ENCODE peak calls at places on chromosomes 6 and 20, in seven cellular contexts. Z is GM12878, W is SK-N-SH, V is HCT116, E is HepG2, L is K562, C is H1. P is an unnamed sample.

GRCh38 chr6:13046084-13046483 is 282.3 kb downstream of the TBC1D7 start:
- DNase-seq in L (no peak), E (no peak), V (no peak), C (no peak), Z (no peak), W (no peak), P (no peak)

GRCh38 chr6:114376611-114377206 is 33.9 kb upstream of the HS3ST5 start:
- DNase-seq in Z (no peak), L (no peak), V (no peak), E (peak; percentile 31), C (no peak), W (no peak), P (no peak)

GRCh38 chr6:170093276-170093657 is 197.6 kb downstream of the DLL1 start:
- DNase-seq in C (no peak), L (no peak), W (no peak), E (no peak), V (no peak), Z (no peak), P (no peak)

GRCh38 chr6:158869010-158869603 is 49.9 kb upstream of the EZR start:
- DNase-seq in Z (peak; percentile 53), L (peak; percentile 60), W (no peak), E (no peak), C (no peak), V (peak; percentile 89), P (no peak)

GRCh38 chr6:154606457-154606856 is 96.0 kb upstream of the CNKSR3 start:
- DNase-seq in Z (peak; percentile 93), E (no peak), W (no peak), L (no peak), V (no peak), C (no peak), P (no peak)

GRCh38 chr6:147279423-147279822 is 75.2 kb downstream of the STXBP5 start:
- DNase-seq in C (no peak), L (no peak), Z (no peak), V (no peak), E (no peak), W (no peak), P (no peak)

GRCh38 chr20:58210398-58210747 is 18.1 kb downstream of the ANKRD60 start:
- DNase-seq in E (no peak), Z (no peak), L (no peak), V (no peak), C (no peak), W (no peak), P (no peak)

GRCh38 chr20:56001890-56002289 is 3.4 kb downstream of the CBLN4 start:
- DNase-seq in L (no peak), E (no peak), C (no peak), Z (no peak), W (no peak), V (no peak), P (no peak)

GRCh38 chr20:46566125-46566524 is 15.7 kb upstream of the OCSTAMP start:
- DNase-seq in W (no peak), V (no peak), L (no peak), C (no peak), E (no peak), Z (no peak), P (no peak)

GRCh38 chr6:30325873-30326445 is 768 bp upstream of the TRIM39 start:
- DNase-seq in L (peak; percentile 81), Z (peak; percentile 28), W (no peak), E (no peak), V (peak; percentile 59), C (peak; percentile 34), P (no peak)

GRCh38 chr6:143027058-143027457 is 33.6 kb upstream of the AIG1 start:
- DNase-seq in V (peak; percentile 7), E (peak; percentile 38), Z (no peak), C (peak; percentile 27), W (no peak), L (no peak), P (no peak)

GRCh38 chr6:16540804-16541752 is 220.2 kb downstream of the ATXN1 start:
- DNase-seq in E (no peak), W (no peak), V (no peak), L (no peak), Z (no peak), C (no peak), P (no peak)

GRCh38 chr20:17541596-17541995 is 10.4 kb upstream of the BFSP1 start:
- DNase-seq in L (no peak), E (no peak), W (no peak), Z (no peak), C (no peak), V (no peak), P (no peak)

GRCh38 chr20:15455279-15455678 is 1117.9 kb upstream of the FLRT3 start:
- DNase-seq in L (no peak), Z (no peak), E (no peak), W (no peak), C (no peak), V (no peak), P (no peak)

GRCh38 chr6:68976260-68976659 is 341.2 kb downstream of the ADGRB3 start:
- DNase-seq in W (no peak), L (no peak), E (no peak), C (no peak), Z (no peak), V (no peak), P (no peak)

GRCh38 chr20:49850463-49851233 is 38.0 kb downstream of the SLC9A8 start:
- DNase-seq in Z (no peak), C (no peak), E (no peak), L (no peak), V (no peak), W (no peak), P (peak; percentile 49)

GRCh38 chr6:6758915-6759654 is 170.6 kb downstream of the LY86 start:
- DNase-seq in Z (peak; percentile 13), W (peak; percentile 47), C (no peak), V (peak; percentile 32), E (peak; percentile 40), L (peak; percentile 74), P (peak; percentile 91)

GRCh38 chr6:75419408-75419807 is 74.2 kb downstream of the FILIP1 start:
- DNase-seq in Z (no peak), E (no peak), C (no peak), W (no peak), V (no peak), L (no peak), P (no peak)

GRCh38 chr20:11912013-11912663 is 5.6 kb upstream of the BTBD3 start:
- DNase-seq in V (no peak), E (peak; percentile 30), Z (no peak), L (no peak), C (no peak), W (peak; percentile 20), P (peak; percentile 43)

GRCh38 chr6:32154514-32155161 is 697 bp downstream of the PPT2 start:
- DNase-seq in C (no peak), W (peak; percentile 81), E (peak; percentile 86), Z (no peak), L (peak; percentile 83), V (peak; percentile 54), P (peak; percentile 79)

GRCh38 chr20:12638633-12639360 is 370.0 kb upstream of the SPTLC3 start:
- DNase-seq in Z (no peak), W (peak; percentile 34), E (no peak), V (no peak), L (no peak), C (peak; percentile 7), P (no peak)

GRCh38 chr20:48563191-48563884 is 264.5 kb downstream of the PREX1 start:
- DNase-seq in L (no peak), C (no peak), E (no peak), V (no peak), W (no peak), Z (no peak), P (no peak)

GRCh38 chr6:99348220-99348822 is 1.2 kb downstream of the FAXC start:
- DNase-seq in C (no peak), E (no peak), Z (no peak), L (no peak), W (peak; percentile 47), V (no peak), P (no peak)

GRCh38 chr20:18133962-18134361 is 3.7 kb upstream of the KAT14 start:
- DNase-seq in W (no peak), L (no peak), E (no peak), Z (no peak), V (no peak), C (no peak), P (no peak)

GRCh38 chr6:44076366-44077200 is 50.7 kb downstream of the MRPL14 start:
- DNase-seq in Z (no peak), L (peak; percentile 94), V (no peak), C (no peak), W (peak; percentile 91), E (no peak), P (peak; percentile 49)

GRCh38 chr20:36623444-36623843 is 17.9 kb downstream of the RAB5IF start:
- DNase-seq in V (no peak), W (no peak), L (no peak), Z (no peak), E (peak; percentile 66), C (no peak), P (no peak)
- TF ChIP-seq JUND in V (no peak), W (no peak), L (no peak), Z (no peak), E (no peak), C (no peak), P (no peak)

DNA sequence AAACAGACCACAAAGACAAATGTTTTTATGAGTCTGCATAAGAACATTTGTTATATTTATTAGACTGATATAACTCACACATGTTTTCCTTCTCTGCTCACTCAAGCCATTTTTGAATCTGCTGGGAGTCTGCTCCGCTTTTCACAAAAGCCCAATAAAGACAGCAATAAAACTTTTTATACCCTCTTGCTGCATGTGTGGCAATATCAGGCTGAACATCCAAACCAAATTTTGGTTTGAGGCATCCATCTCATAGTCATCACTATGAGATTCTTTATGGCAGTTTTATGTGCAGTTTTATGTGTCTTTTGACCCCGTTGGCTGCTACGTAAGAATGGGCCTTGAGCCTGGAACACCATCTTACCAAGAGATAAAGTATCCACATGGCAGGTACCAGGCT is 1276.8 kb upstream of the ADGRB3 start:
- DNase-seq in V (no peak), E (no peak), W (no peak), L (no peak), Z (no peak), C (no peak), P (no peak)
- TF ChIP-seq JUND in V (no peak), E (no peak), W (no peak), L (no peak), Z (no peak), C (no peak), P (no peak)

GRCh38 chr6:73774311-73774766 is 78.3 kb downstream of the CD109 start:
- DNase-seq in C (no peak), Z (peak; percentile 9), W (no peak), V (peak; percentile 22), L (no peak), E (no peak), P (no peak)
- TF ChIP-seq JUND in C (no peak), Z (no peak), W (no peak), V (no peak), L (no peak), E (no peak), P (no peak)

GRCh38 chr6:815348-815738 is 122.4 kb upstream of the EXOC2 start:
- DNase-seq in Z (no peak), C (no peak), W (peak; percentile 27), E (peak; percentile 19), L (peak; percentile 34), V (no peak), P (no peak)
- TF ChIP-seq JUND in Z (no peak), C (no peak), W (no peak), E (no peak), L (no peak), V (no peak), P (no peak)

GRCh38 chr6:137136065-137136464 is 37.4 kb downstream of the IL22RA2 start:
- DNase-seq in Z (no peak), W (no peak), E (no peak), V (no peak), C (no peak), L (no peak), P (peak; percentile 9)
- TF ChIP-seq JUND in Z (no peak), W (no peak), E (no peak), V (no peak), C (no peak), L (no peak), P (no peak)

GRCh38 chr6:122790740-122791679 is 2.0 kb downstream of the SMPDL3A start:
- DNase-seq in E (peak; percentile 86), Z (no peak), V (no peak), C (no peak), L (no peak), W (no peak), P (no peak)
- TF ChIP-seq JUND in E (no peak), Z (no peak), V (no peak), C (no peak), L (no peak), W (no peak), P (no peak)